ENCODE peak calls at places on chromosomes 12 and 14, in five cellular contexts. V is mucosa of descending colon, C is astrocyte, L is cardiac muscle cell, K is suprapubic skin. J is an unnamed sample.

GRCh38 chr14:64979336-64980074 is 7.2 kb upstream of the FNTB start:
- DNase-seq in C (peak; percentile 52), V (no peak), L (no peak), K (no peak), J (no peak)

GRCh38 chr12:69097619-69098368 is 141.6 kb upstream of the CPSF6 start:
- DNase-seq in C (peak; percentile 82), K (no peak), V (no peak), L (peak; percentile 38), J (no peak)

GRCh38 chr12:65121049-65121955 is at the start of gene WIF1:
- DNase-seq in V (peak; percentile 44), K (no peak), L (peak; percentile 4), C (no peak), J (peak; percentile 65)

GRCh38 chr14:73472182-73473114 is 14.1 kb upstream of the NUMB start:
- DNase-seq in K (no peak), L (peak; percentile 83), V (no peak), C (peak; percentile 61), J (no peak)

GRCh38 chr14:51652168-51653095 is 722 bp downstream of the FRMD6 start:
- DNase-seq in C (no peak), V (no peak), L (no peak), K (no peak), J (peak; percentile 40)

GRCh38 chr12:4273651-4274395 is at the start of gene CCND2:
- DNase-seq in V (peak; percentile 89), K (peak; percentile 91), L (peak; percentile 73), C (peak; percentile 56), J (peak; percentile 95)

GRCh38 chr12:95088339-95088738 is 14.9 kb upstream of the NR2C1 start:
- DNase-seq in L (no peak), V (no peak), C (no peak), K (no peak), J (no peak)

GRCh38 chr14:105348169-105348944 is 33.8 kb downstream of the PACS2 start:
- DNase-seq in L (no peak), V (no peak), C (no peak), K (no peak), J (peak; percentile 80)

GRCh38 chr12:61848893-61849292 is 411.3 kb upstream of the USP15 start:
- DNase-seq in K (no peak), L (no peak), V (no peak), C (no peak), J (peak; percentile 26)

GRCh38 chr12:63893170-63893569 is 48.7 kb downstream of the SRGAP1 start:
- DNase-seq in V (no peak), L (no peak), C (no peak), K (no peak), J (no peak)

GRCh38 chr14:22887990-22888378 is 5.0 kb downstream of the REM2 start:
- DNase-seq in L (no peak), V (peak; percentile 47), K (no peak), C (no peak), J (no peak)

GRCh38 chr14:33201116-33201515 is 262.4 kb downstream of the NPAS3 start:
- DNase-seq in K (no peak), L (no peak), C (no peak), V (no peak), J (no peak)

GRCh38 chr14:54902143-54902520 is 494 bp downstream of the GCH1 start:
- DNase-seq in C (peak; percentile 17), L (peak; percentile 73), K (peak; percentile 92), V (peak; percentile 86), J (peak; percentile 95)

GRCh38 chr14:26872510-26872909 is 274.7 kb upstream of the NOVA1 start:
- DNase-seq in C (peak; percentile 16), K (no peak), L (peak; percentile 93), V (no peak), J (no peak)

GRCh38 chr12:26636710-26637328 is 196.2 kb downstream of the ITPR2 start:
- DNase-seq in C (peak; percentile 81), L (peak; percentile 65), K (no peak), V (no peak), J (peak; percentile 37)

GRCh38 chr12:26632746-26633145 is 200.2 kb downstream of the ITPR2 start:
- DNase-seq in L (no peak), C (peak; percentile 54), K (no peak), V (no peak), J (no peak)

GRCh38 chr12:26630546-26631027 is 202.4 kb downstream of the ITPR2 start:
- DNase-seq in L (peak; percentile 64), C (peak; percentile 95), K (no peak), V (no peak), J (no peak)

GRCh38 chr12:26631846-26632245 is 201.1 kb downstream of the ITPR2 start:
- DNase-seq in V (no peak), L (peak; percentile 42), C (peak; percentile 73), K (no peak), J (no peak)

GRCh38 chr12:26633591-26634210 is 199.3 kb downstream of the ITPR2 start:
- DNase-seq in C (peak; percentile 92), K (no peak), L (peak; percentile 66), V (no peak), J (no peak)
- H3K4me1 ChIP-seq in C (peaks cover 45% of the 10 kb centered on the region), K (no peaks in the 10 kb centered on the region), L (no peaks in the 10 kb centered on the region), V (no peaks in the 10 kb centered on the region), J (no peaks in the 10 kb centered on the region)

DNA sequence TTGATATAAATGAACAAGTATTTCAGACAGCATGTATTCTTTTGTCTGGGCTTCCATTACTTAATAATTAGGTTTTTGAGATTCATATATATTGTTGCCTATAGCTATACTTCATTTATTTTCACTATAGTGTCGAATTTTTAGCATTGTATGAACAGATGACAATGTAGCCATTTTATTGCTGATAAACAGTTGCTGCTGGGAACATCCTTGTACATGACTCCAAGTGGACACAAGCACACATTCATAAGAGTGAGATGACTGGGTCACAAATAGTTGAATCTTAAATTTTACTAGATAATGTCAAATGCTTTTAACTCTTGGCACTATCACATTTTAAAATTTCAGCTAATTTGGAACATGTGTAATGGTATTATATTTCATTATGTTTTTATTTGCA is 19.3 kb upstream of the PHC1 start:
- DNase-seq in V (no peak), L (no peak), K (no peak), C (no peak), J (no peak)
- H3K4me3 ChIP-seq in V (no peak overlapping the region), L (no peak overlapping the region), K (no peak overlapping the region), C (no peak overlapping the region), J (no peak overlapping the region)

DNA sequence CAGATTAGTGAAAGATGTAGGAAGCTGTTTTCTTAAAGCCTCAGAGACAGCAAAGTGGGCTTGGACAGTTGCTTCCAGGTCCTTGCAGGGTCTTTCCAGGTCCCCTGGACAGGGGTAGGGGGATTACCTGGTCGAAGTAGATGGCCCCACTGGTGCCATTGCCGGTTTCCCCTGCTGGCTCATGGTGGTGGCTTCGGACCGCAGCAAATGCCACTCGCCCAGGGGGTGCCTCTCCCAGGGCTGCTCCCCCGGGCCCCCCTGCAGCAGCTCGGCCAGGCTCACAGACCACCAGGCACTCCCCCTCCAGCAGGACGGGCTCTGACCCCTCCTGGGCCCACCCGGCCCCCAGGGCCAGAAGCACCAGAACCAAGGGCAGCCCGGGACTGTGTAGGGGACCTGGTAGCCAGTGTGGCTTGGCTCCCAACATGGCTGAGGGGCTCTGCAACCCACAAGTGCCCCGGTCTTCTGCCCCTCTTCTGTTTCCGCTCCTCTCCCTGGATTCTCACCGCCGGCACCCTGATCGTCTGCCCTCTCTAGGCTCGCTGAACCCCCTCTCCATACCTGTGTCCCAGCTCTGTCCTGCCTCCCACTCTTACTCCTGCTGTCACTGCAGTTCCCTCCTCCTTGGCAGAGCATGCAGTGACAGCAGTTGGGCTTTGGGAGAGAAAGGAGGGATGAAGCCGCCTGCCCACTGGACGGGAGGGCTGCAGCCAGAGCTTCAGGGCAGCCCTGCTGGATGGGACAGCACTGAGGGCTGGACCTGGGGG is 657 bp downstream of the CBLN3 start:
- DNase-seq in K (no peak), V (no peak), C (no peak), L (no peak), J (peak; percentile 67)
- H3K4me1 ChIP-seq in K (peaks cover 75% of the 10 kb centered on the region), V (peaks cover 54% of the 10 kb centered on the region), C (peaks cover 31% of the 10 kb centered on the region), L (peaks cover 9% of the 10 kb centered on the region), J (peaks cover 23% of the 10 kb centered on the region)

DNA sequence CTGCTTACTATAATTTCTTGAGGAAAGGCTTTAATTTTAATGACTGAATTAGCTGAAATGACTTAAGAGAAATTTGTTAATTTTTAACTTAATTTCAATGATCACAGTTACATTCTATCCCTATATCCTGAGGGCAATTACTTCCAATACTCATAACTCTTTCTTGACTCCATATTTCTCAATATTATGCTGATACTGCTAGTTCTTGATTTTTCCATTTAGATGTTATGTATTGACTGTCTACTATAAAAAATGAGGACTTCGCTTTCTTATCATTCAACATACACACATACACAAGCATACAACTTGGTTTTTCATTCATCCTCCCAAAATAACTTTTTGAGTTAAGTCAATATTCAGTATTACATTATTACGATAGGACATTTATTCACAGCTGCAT is 176.2 kb downstream of the PHLDA1 start:
- DNase-seq in K (no peak), L (no peak), C (no peak), V (no peak), J (no peak)
- H3K4me3 ChIP-seq in K (no peak overlapping the region), L (no peak overlapping the region), C (no peak overlapping the region), V (no peak overlapping the region), J (no peak overlapping the region)

DNA sequence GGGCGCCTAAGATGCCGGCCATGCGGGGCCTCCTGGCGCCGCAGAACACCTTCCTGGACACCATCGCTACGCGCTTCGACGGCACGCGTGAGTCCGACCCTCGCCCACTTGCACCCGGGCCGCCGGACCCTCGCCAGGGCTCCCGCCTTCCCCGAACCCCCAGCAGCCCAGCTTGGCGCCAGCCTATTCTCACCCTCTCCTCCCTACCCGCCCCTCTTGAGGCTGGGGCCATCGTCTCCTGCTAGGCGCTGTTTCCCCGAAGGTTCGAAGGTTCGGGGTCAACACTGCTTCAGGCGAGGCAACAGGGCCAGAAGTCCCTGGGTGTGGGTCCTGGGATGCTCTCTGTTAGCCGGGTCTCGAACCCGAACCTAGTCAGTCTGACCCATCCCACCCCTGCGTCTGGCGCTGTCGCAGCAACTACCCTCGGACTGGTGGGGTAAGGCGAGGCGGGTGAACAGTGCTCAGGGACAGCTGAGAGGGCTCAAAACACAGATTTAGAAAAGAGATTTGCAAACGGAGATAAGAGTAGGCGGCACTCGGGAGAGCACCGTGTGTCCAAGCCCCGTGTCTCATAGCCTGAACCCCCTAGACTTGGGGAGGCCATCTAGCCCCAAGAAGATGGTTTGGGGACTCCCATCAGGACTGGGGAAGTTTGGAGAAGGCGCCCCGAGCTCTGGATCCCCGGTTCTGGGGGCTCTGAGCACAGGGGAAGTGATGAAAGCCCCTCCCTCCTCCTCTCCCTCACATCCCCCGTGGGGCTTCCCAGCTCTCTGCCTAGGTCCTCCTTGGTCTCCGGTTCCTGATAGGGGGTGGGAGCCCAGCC is 787 bp downstream of the KCNH3 start:
- DNase-seq in K (no peak), L (no peak), C (no peak), V (no peak), J (peak; percentile 73)
- H3K4me1 ChIP-seq in K (peaks cover 34% of the 10 kb centered on the region), L (peaks cover 4% of the 10 kb centered on the region), C (peaks cover 13% of the 10 kb centered on the region), V (peaks cover 13% of the 10 kb centered on the region), J (peaks cover 39% of the 10 kb centered on the region)